ENCODE peak calls at places on chromosome 7, in four cellular contexts. One of them, this sample, is unnamed.

GRCh38 chr7:155869784-155870076 is 57.5 kb upstream of the SHH start:
- DNase-seq in amygdala: no peak
- DNase-seq in stimulated activated CD4-positive, alpha-beta T cell treated with anti-CD3 and anti-CD28 coated beads, Interleukin-1b, Interleukin-23, amount 100 ng/mL, for 24 hours: no peak
- DNase-seq in H1: peak
- DNase-seq in this sample: peak

GRCh38 chr7:111708072-111708471 is 145.8 kb upstream of the IMMP2L start:
- DNase-seq in stimulated activated CD4-positive, alpha-beta T cell treated with anti-CD3 and anti-CD28 coated beads, Interleukin-1b, Interleukin-23, amount 100 ng/mL, for 24 hours: no peak
- DNase-seq in H1: no peak
- DNase-seq in amygdala: no peak
- DNase-seq in this sample: no peak

GRCh38 chr7:2637505-2638223 is 5.9 kb downstream of the TTYH3 start:
- DNase-seq in amygdala: no peak
- DNase-seq in stimulated activated CD4-positive, alpha-beta T cell treated with anti-CD3 and anti-CD28 coated beads, Interleukin-1b, Interleukin-23, amount 100 ng/mL, for 24 hours: no peak
- DNase-seq in H1: no peak
- DNase-seq in this sample: peak

GRCh38 chr7:143172354-143172753 is 10.9 kb upstream of the TAS2R39 start:
- DNase-seq in amygdala: no peak
- DNase-seq in stimulated activated CD4-positive, alpha-beta T cell treated with anti-CD3 and anti-CD28 coated beads, Interleukin-1b, Interleukin-23, amount 100 ng/mL, for 24 hours: no peak
- DNase-seq in H1: no peak
- DNase-seq in this sample: peak

GRCh38 chr7:105587899-105588690 is 6.8 kb upstream of the EFCAB10 start:
- DNase-seq in stimulated activated CD4-positive, alpha-beta T cell treated with anti-CD3 and anti-CD28 coated beads, Interleukin-1b, Interleukin-23, amount 100 ng/mL, for 24 hours: no peak
- DNase-seq in amygdala: no peak
- DNase-seq in H1: no peak
- DNase-seq in this sample: no peak

GRCh38 chr7:116030626-116031276 is at the start of gene TFEC:
- DNase-seq in stimulated activated CD4-positive, alpha-beta T cell treated with anti-CD3 and anti-CD28 coated beads, Interleukin-1b, Interleukin-23, amount 100 ng/mL, for 24 hours: no peak
- DNase-seq in amygdala: no peak
- DNase-seq in H1: no peak
- DNase-seq in this sample: no peak

GRCh38 chr7:129405527-129405926 is 28.7 kb upstream of the STRIP2 start:
- DNase-seq in H1: no peak
- DNase-seq in stimulated activated CD4-positive, alpha-beta T cell treated with anti-CD3 and anti-CD28 coated beads, Interleukin-1b, Interleukin-23, amount 100 ng/mL, for 24 hours: no peak
- DNase-seq in amygdala: no peak
- DNase-seq in this sample: no peak

GRCh38 chr7:119482209-119482608 is 790.8 kb upstream of the KCND2 start:
- DNase-seq in amygdala: no peak
- DNase-seq in stimulated activated CD4-positive, alpha-beta T cell treated with anti-CD3 and anti-CD28 coated beads, Interleukin-1b, Interleukin-23, amount 100 ng/mL, for 24 hours: no peak
- DNase-seq in H1: peak
- DNase-seq in this sample: peak

GRCh38 chr7:4123823-4124222 is 558.3 kb upstream of the FOXK1 start:
- DNase-seq in stimulated activated CD4-positive, alpha-beta T cell treated with anti-CD3 and anti-CD28 coated beads, Interleukin-1b, Interleukin-23, amount 100 ng/mL, for 24 hours: no peak
- DNase-seq in H1: no peak
- DNase-seq in amygdala: no peak
- DNase-seq in this sample: no peak

GRCh38 chr7:107966701-107967100 is 36.3 kb downstream of the LAMB1 start:
- DNase-seq in amygdala: no peak
- DNase-seq in stimulated activated CD4-positive, alpha-beta T cell treated with anti-CD3 and anti-CD28 coated beads, Interleukin-1b, Interleukin-23, amount 100 ng/mL, for 24 hours: no peak
- DNase-seq in H1: no peak
- DNase-seq in this sample: no peak

GRCh38 chr7:140358024-140358770 is 40.1 kb downstream of the SLC37A3 start:
- DNase-seq in stimulated activated CD4-positive, alpha-beta T cell treated with anti-CD3 and anti-CD28 coated beads, Interleukin-1b, Interleukin-23, amount 100 ng/mL, for 24 hours: no peak
- DNase-seq in H1: no peak
- DNase-seq in amygdala: no peak
- DNase-seq in this sample: peak

GRCh38 chr7:107742678-107743566 is 1.0 kb upstream of the CBLL1 start:
- DNase-seq in amygdala: no peak
- DNase-seq in H1: no peak
- DNase-seq in stimulated activated CD4-positive, alpha-beta T cell treated with anti-CD3 and anti-CD28 coated beads, Interleukin-1b, Interleukin-23, amount 100 ng/mL, for 24 hours: peak
- DNase-seq in this sample: peak

GRCh38 chr7:155166673-155167370 is 96.7 kb downstream of the HTR5A start:
- DNase-seq in H1: no peak
- DNase-seq in stimulated activated CD4-positive, alpha-beta T cell treated with anti-CD3 and anti-CD28 coated beads, Interleukin-1b, Interleukin-23, amount 100 ng/mL, for 24 hours: no peak
- DNase-seq in amygdala: no peak
- DNase-seq in this sample: peak

GRCh38 chr7:18474944-18475343 is 20.6 kb upstream of the HDAC9 start:
- DNase-seq in H1: no peak
- DNase-seq in amygdala: no peak
- DNase-seq in stimulated activated CD4-positive, alpha-beta T cell treated with anti-CD3 and anti-CD28 coated beads, Interleukin-1b, Interleukin-23, amount 100 ng/mL, for 24 hours: no peak
- DNase-seq in this sample: no peak

GRCh38 chr7:43914795-43915194 is 8.4 kb upstream of the URGCP start:
- DNase-seq in stimulated activated CD4-positive, alpha-beta T cell treated with anti-CD3 and anti-CD28 coated beads, Interleukin-1b, Interleukin-23, amount 100 ng/mL, for 24 hours: no peak
- DNase-seq in H1: no peak
- DNase-seq in amygdala: no peak
- DNase-seq in this sample: no peak

GRCh38 chr7:129750091-129750870 is 138.8 kb downstream of the NRF1 start:
- DNase-seq in H1: no peak
- DNase-seq in amygdala: no peak
- DNase-seq in stimulated activated CD4-positive, alpha-beta T cell treated with anti-CD3 and anti-CD28 coated beads, Interleukin-1b, Interleukin-23, amount 100 ng/mL, for 24 hours: no peak
- DNase-seq in this sample: no peak

GRCh38 chr7:24877790-24878311 is 102.1 kb downstream of the OSBPL3 start:
- DNase-seq in H1: no peak
- DNase-seq in amygdala: no peak
- DNase-seq in stimulated activated CD4-positive, alpha-beta T cell treated with anti-CD3 and anti-CD28 coated beads, Interleukin-1b, Interleukin-23, amount 100 ng/mL, for 24 hours: no peak
- DNase-seq in this sample: no peak

GRCh38 chr7:116836911-116837310 is 25.5 kb upstream of the CAPZA2 start:
- DNase-seq in H1: no peak
- DNase-seq in amygdala: no peak
- DNase-seq in stimulated activated CD4-positive, alpha-beta T cell treated with anti-CD3 and anti-CD28 coated beads, Interleukin-1b, Interleukin-23, amount 100 ng/mL, for 24 hours: no peak
- DNase-seq in this sample: no peak

GRCh38 chr7:36279926-36280315 is 109.7 kb upstream of the ANLN start:
- DNase-seq in amygdala: no peak
- DNase-seq in stimulated activated CD4-positive, alpha-beta T cell treated with anti-CD3 and anti-CD28 coated beads, Interleukin-1b, Interleukin-23, amount 100 ng/mL, for 24 hours: no peak
- DNase-seq in H1: no peak
- DNase-seq in this sample: no peak

GRCh38 chr7:50832744-50833143 is 50.0 kb upstream of the GRB10 start:
- DNase-seq in H1: no peak
- DNase-seq in amygdala: no peak
- DNase-seq in stimulated activated CD4-positive, alpha-beta T cell treated with anti-CD3 and anti-CD28 coated beads, Interleukin-1b, Interleukin-23, amount 100 ng/mL, for 24 hours: no peak
- DNase-seq in this sample: no peak

GRCh38 chr7:157779206-157779605 is 442.4 kb downstream of the DNAJB6 start:
- DNase-seq in H1: no peak
- DNase-seq in amygdala: no peak
- DNase-seq in stimulated activated CD4-positive, alpha-beta T cell treated with anti-CD3 and anti-CD28 coated beads, Interleukin-1b, Interleukin-23, amount 100 ng/mL, for 24 hours: no peak
- DNase-seq in this sample: no peak

GRCh38 chr7:2937701-2938513 is 93.8 kb upstream of the GNA12 start:
- DNase-seq in H1: no peak
- DNase-seq in stimulated activated CD4-positive, alpha-beta T cell treated with anti-CD3 and anti-CD28 coated beads, Interleukin-1b, Interleukin-23, amount 100 ng/mL, for 24 hours: no peak
- DNase-seq in amygdala: no peak
- DNase-seq in this sample: peak

GRCh38 chr7:48042216-48042615 is 6.9 kb downstream of the C7orf57 start:
- DNase-seq in H1: no peak
- DNase-seq in stimulated activated CD4-positive, alpha-beta T cell treated with anti-CD3 and anti-CD28 coated beads, Interleukin-1b, Interleukin-23, amount 100 ng/mL, for 24 hours: no peak
- DNase-seq in amygdala: no peak
- DNase-seq in this sample: no peak

GRCh38 chr7:155306677-155307470 is 9.2 kb downstream of the INSIG1 start:
- DNase-seq in H1: no peak
- DNase-seq in stimulated activated CD4-positive, alpha-beta T cell treated with anti-CD3 and anti-CD28 coated beads, Interleukin-1b, Interleukin-23, amount 100 ng/mL, for 24 hours: no peak
- DNase-seq in amygdala: no peak
- DNase-seq in this sample: no peak